ENCODE peak calls at places on chromosomes 12 and 14, in six cellular contexts. O is activated CD8-positive, alpha-beta memory T cell treated with anti-CD3 and anti-CD28 coated beads, Interleukin-2, amount 10 ng/mL, durations not matched to agents 7 days and 5 days; Y is NCI-H524; L is NCI-H1048; D is small intestine; A is PC-9. X is an unnamed sample.

GRCh38 chr14:61080591-61081010 is 99.6 kb downstream of the SLC38A6 start:
- DNase-seq in O (no peak), Y (no peak), L (peak; percentile 62), D (no peak), A (no peak), X (no peak)

GRCh38 chr12:54277823-54278276 is 2.1 kb downstream of the CBX5 start:
- DNase-seq in O (no peak), Y (no peak), L (no peak), D (peak; percentile 20), A (no peak), X (no peak)

GRCh38 chr12:95701275-95701674 is 89.3 kb downstream of the NTN4 start:
- DNase-seq in O (no peak), Y (no peak), L (no peak), D (no peak), A (no peak), X (no peak)

GRCh38 chr14:104473649-104474574 is 105.7 kb upstream of the C14orf180 start:
- DNase-seq in O (no peak), Y (no peak), L (no peak), D (no peak), A (no peak), X (no peak)

GRCh38 chr14:99234366-99234765 is 37.6 kb downstream of the BCL11B start:
- DNase-seq in O (no peak), Y (no peak), L (no peak), D (no peak), A (no peak), X (no peak)

GRCh38 chr14:100670017-100670974 is 56.4 kb upstream of the DLK1 start:
- DNase-seq in O (no peak), Y (no peak), L (no peak), D (no peak), A (no peak), X (no peak)

GRCh38 chr12:93696462-93696861 is 19.3 kb downstream of the CRADD start:
- DNase-seq in O (no peak), Y (no peak), L (no peak), D (peak; percentile 16), A (no peak), X (no peak)

GRCh38 chr12:51827925-51828818 is 20.3 kb downstream of the FIGNL2 start:
- DNase-seq in O (peak; percentile 72), Y (no peak), L (no peak), D (peak; percentile 62), A (peak; percentile 32), X (peak; percentile 17)

GRCh38 chr12:124620606-124621295 is 53.3 kb upstream of the NCOR2 start:
- DNase-seq in O (no peak), Y (no peak), L (no peak), D (no peak), A (no peak), X (no peak)

GRCh38 chr12:1668833-1669543 is 21.9 kb upstream of the ADIPOR2 start:
- DNase-seq in O (no peak), Y (no peak), L (no peak), D (peak; percentile 70), A (no peak), X (no peak)

GRCh38 chr14:37903561-37904191 is 304.0 kb upstream of the SSTR1 start:
- DNase-seq in O (no peak), Y (peak; percentile 41), L (peak; percentile 39), D (peak; percentile 62), A (peak; percentile 1), X (peak; percentile 10)

GRCh38 chr12:32585680-32586079 is 93.4 kb upstream of the DNM1L start:
- DNase-seq in O (no peak), Y (no peak), L (no peak), D (no peak), A (no peak), X (no peak)

GRCh38 chr12:109464642-109465351 is 12.3 kb downstream of the KCTD10 start:
- DNase-seq in O (no peak), Y (no peak), L (no peak), D (no peak), A (no peak), X (no peak)

GRCh38 chr12:130481392-130481879 is 143.7 kb downstream of the PIWIL1 start:
- DNase-seq in O (no peak), Y (no peak), L (no peak), D (no peak), A (no peak), X (no peak)

GRCh38 chr12:77995436-77996167 is 164.9 kb downstream of the NAV3 start:
- DNase-seq in O (no peak), Y (no peak), L (no peak), D (no peak), A (no peak), X (no peak)